ENCODE peak calls at places on chromosomes 7 and 10, in seven cellular contexts. One of them, this sample, is unnamed.

GRCh38 chr7:155947051-155947450 is 134.8 kb upstream of the SHH start:
- DNase-seq in activated CD8-positive, alpha-beta memory T cell treated with anti-CD3 and anti-CD28 coated beads for 24 hours: no peak
- DNase-seq in AG09319: no peak
- DNase-seq in Kasumi-1: no peak
- DNase-seq in EL: no peak
- DNase-seq in CD8-positive, alpha-beta memory T cell: no peak
- DNase-seq in CD4-positive, alpha-beta T cell: no peak
- DNase-seq in this sample: no peak

GRCh38 chr7:25068814-25069213 is 56.2 kb downstream of the CYCS start:
- DNase-seq in activated CD8-positive, alpha-beta memory T cell treated with anti-CD3 and anti-CD28 coated beads for 24 hours: no peak
- DNase-seq in AG09319: no peak
- DNase-seq in Kasumi-1: no peak
- DNase-seq in EL: peak; percentile 22
- DNase-seq in CD8-positive, alpha-beta memory T cell: no peak
- DNase-seq in CD4-positive, alpha-beta T cell: no peak
- DNase-seq in this sample: no peak

GRCh38 chr10:71748671-71749191 is 24.6 kb downstream of the VSIR start:
- DNase-seq in activated CD8-positive, alpha-beta memory T cell treated with anti-CD3 and anti-CD28 coated beads for 24 hours: peak; percentile 87
- DNase-seq in AG09319: no peak
- DNase-seq in Kasumi-1: peak; percentile 100
- DNase-seq in EL: no peak
- DNase-seq in CD8-positive, alpha-beta memory T cell: peak; percentile 83
- DNase-seq in CD4-positive, alpha-beta T cell: peak; percentile 67
- DNase-seq in this sample: no peak

GRCh38 chr10:35462491-35462934 is 126.2 kb downstream of the CCNY start:
- DNase-seq in activated CD8-positive, alpha-beta memory T cell treated with anti-CD3 and anti-CD28 coated beads for 24 hours: no peak
- DNase-seq in AG09319: no peak
- DNase-seq in Kasumi-1: peak; percentile 10
- DNase-seq in EL: no peak
- DNase-seq in CD8-positive, alpha-beta memory T cell: no peak
- DNase-seq in CD4-positive, alpha-beta T cell: no peak
- DNase-seq in this sample: no peak

GRCh38 chr10:28939352-28940157 is 262.2 kb downstream of the BAMBI start:
- DNase-seq in activated CD8-positive, alpha-beta memory T cell treated with anti-CD3 and anti-CD28 coated beads for 24 hours: no peak
- DNase-seq in AG09319: no peak
- DNase-seq in Kasumi-1: no peak
- DNase-seq in EL: peak; percentile 11
- DNase-seq in CD8-positive, alpha-beta memory T cell: no peak
- DNase-seq in CD4-positive, alpha-beta T cell: no peak
- DNase-seq in this sample: no peak

GRCh38 chr10:124903119-124903518 is 38.8 kb upstream of the ZRANB1 start:
- DNase-seq in activated CD8-positive, alpha-beta memory T cell treated with anti-CD3 and anti-CD28 coated beads for 24 hours: peak; percentile 15
- DNase-seq in AG09319: no peak
- DNase-seq in Kasumi-1: no peak
- DNase-seq in EL: no peak
- DNase-seq in CD8-positive, alpha-beta memory T cell: no peak
- DNase-seq in CD4-positive, alpha-beta T cell: no peak
- DNase-seq in this sample: no peak

GRCh38 chr7:150946826-150947750 is 31.0 kb downstream of the KCNH2 start:
- DNase-seq in activated CD8-positive, alpha-beta memory T cell treated with anti-CD3 and anti-CD28 coated beads for 24 hours: no peak
- DNase-seq in AG09319: no peak
- DNase-seq in Kasumi-1: no peak
- DNase-seq in EL: no peak
- DNase-seq in CD8-positive, alpha-beta memory T cell: no peak
- DNase-seq in CD4-positive, alpha-beta T cell: no peak
- DNase-seq in this sample: no peak

GRCh38 chr7:132485600-132486594 is 90.4 kb downstream of the PLXNA4 start:
- DNase-seq in activated CD8-positive, alpha-beta memory T cell treated with anti-CD3 and anti-CD28 coated beads for 24 hours: no peak
- DNase-seq in AG09319: no peak
- DNase-seq in Kasumi-1: no peak
- DNase-seq in EL: no peak
- DNase-seq in CD8-positive, alpha-beta memory T cell: peak; percentile 84
- DNase-seq in CD4-positive, alpha-beta T cell: peak; percentile 9
- DNase-seq in this sample: no peak

GRCh38 chr7:149322737-149323136 is 60.7 kb downstream of the ZNF783 start:
- DNase-seq in activated CD8-positive, alpha-beta memory T cell treated with anti-CD3 and anti-CD28 coated beads for 24 hours: no peak
- DNase-seq in AG09319: no peak
- DNase-seq in Kasumi-1: no peak
- DNase-seq in EL: no peak
- DNase-seq in CD8-positive, alpha-beta memory T cell: no peak
- DNase-seq in CD4-positive, alpha-beta T cell: no peak
- DNase-seq in this sample: no peak

GRCh38 chr10:125093199-125093841 is 67.0 kb downstream of the CTBP2 start:
- DNase-seq in activated CD8-positive, alpha-beta memory T cell treated with anti-CD3 and anti-CD28 coated beads for 24 hours: no peak
- DNase-seq in AG09319: peak; percentile 71
- DNase-seq in Kasumi-1: no peak
- DNase-seq in EL: peak; percentile 75
- DNase-seq in CD8-positive, alpha-beta memory T cell: no peak
- DNase-seq in CD4-positive, alpha-beta T cell: no peak
- DNase-seq in this sample: peak; percentile 12

GRCh38 chr7:90701771-90702170 is 105.7 kb downstream of the CDK14 start:
- DNase-seq in activated CD8-positive, alpha-beta memory T cell treated with anti-CD3 and anti-CD28 coated beads for 24 hours: no peak
- DNase-seq in AG09319: no peak
- DNase-seq in Kasumi-1: no peak
- DNase-seq in EL: no peak
- DNase-seq in CD8-positive, alpha-beta memory T cell: no peak
- DNase-seq in CD4-positive, alpha-beta T cell: no peak
- DNase-seq in this sample: no peak

GRCh38 chr10:43202224-43202656 is 64.0 kb downstream of the CSGALNACT2 start:
- DNase-seq in activated CD8-positive, alpha-beta memory T cell treated with anti-CD3 and anti-CD28 coated beads for 24 hours: peak; percentile 76
- DNase-seq in AG09319: no peak
- DNase-seq in Kasumi-1: peak; percentile 64
- DNase-seq in EL: no peak
- DNase-seq in CD8-positive, alpha-beta memory T cell: peak; percentile 31
- DNase-seq in CD4-positive, alpha-beta T cell: peak; percentile 36
- DNase-seq in this sample: peak; percentile 26

GRCh38 chr7:117444646-117445045 is 17.4 kb upstream of the ASZ1 start:
- DNase-seq in activated CD8-positive, alpha-beta memory T cell treated with anti-CD3 and anti-CD28 coated beads for 24 hours: no peak
- DNase-seq in AG09319: no peak
- DNase-seq in Kasumi-1: no peak
- DNase-seq in EL: no peak
- DNase-seq in CD8-positive, alpha-beta memory T cell: no peak
- DNase-seq in CD4-positive, alpha-beta T cell: no peak
- DNase-seq in this sample: no peak

GRCh38 chr10:118251791-118252190 is 90.3 kb downstream of the FAM204A start:
- DNase-seq in activated CD8-positive, alpha-beta memory T cell treated with anti-CD3 and anti-CD28 coated beads for 24 hours: no peak
- DNase-seq in AG09319: no peak
- DNase-seq in Kasumi-1: no peak
- DNase-seq in EL: no peak
- DNase-seq in CD8-positive, alpha-beta memory T cell: no peak
- DNase-seq in CD4-positive, alpha-beta T cell: no peak
- DNase-seq in this sample: no peak

GRCh38 chr10:5514226-5514881 is 10.4 kb upstream of the CALML3 start:
- DNase-seq in activated CD8-positive, alpha-beta memory T cell treated with anti-CD3 and anti-CD28 coated beads for 24 hours: no peak
- DNase-seq in AG09319: no peak
- DNase-seq in Kasumi-1: no peak
- DNase-seq in EL: no peak
- DNase-seq in CD8-positive, alpha-beta memory T cell: no peak
- DNase-seq in CD4-positive, alpha-beta T cell: no peak
- DNase-seq in this sample: no peak

GRCh38 chr10:77833225-77833624 is 93.3 kb downstream of the DLG5 start:
- DNase-seq in activated CD8-positive, alpha-beta memory T cell treated with anti-CD3 and anti-CD28 coated beads for 24 hours: no peak
- DNase-seq in AG09319: no peak
- DNase-seq in Kasumi-1: no peak
- DNase-seq in EL: no peak
- DNase-seq in CD8-positive, alpha-beta memory T cell: no peak
- DNase-seq in CD4-positive, alpha-beta T cell: no peak
- DNase-seq in this sample: no peak

GRCh38 chr7:140638311-140638791 is 2.3 kb downstream of the DENND2A start:
- DNase-seq in activated CD8-positive, alpha-beta memory T cell treated with anti-CD3 and anti-CD28 coated beads for 24 hours: no peak
- DNase-seq in AG09319: peak; percentile 75
- DNase-seq in Kasumi-1: no peak
- DNase-seq in EL: peak; percentile 49
- DNase-seq in CD8-positive, alpha-beta memory T cell: no peak
- DNase-seq in CD4-positive, alpha-beta T cell: no peak
- DNase-seq in this sample: no peak

GRCh38 chr10:97475936-97476594 is 22.2 kb downstream of the MMS19 start:
- DNase-seq in activated CD8-positive, alpha-beta memory T cell treated with anti-CD3 and anti-CD28 coated beads for 24 hours: peak; percentile 9
- DNase-seq in AG09319: no peak
- DNase-seq in Kasumi-1: peak; percentile 20
- DNase-seq in EL: no peak
- DNase-seq in CD8-positive, alpha-beta memory T cell: no peak
- DNase-seq in CD4-positive, alpha-beta T cell: no peak
- DNase-seq in this sample: no peak

GRCh38 chr7:19404912-19405329 is 259.7 kb upstream of the FERD3L start:
- DNase-seq in activated CD8-positive, alpha-beta memory T cell treated with anti-CD3 and anti-CD28 coated beads for 24 hours: no peak
- DNase-seq in AG09319: peak; percentile 89
- DNase-seq in Kasumi-1: peak; percentile 1
- DNase-seq in EL: peak; percentile 98
- DNase-seq in CD8-positive, alpha-beta memory T cell: no peak
- DNase-seq in CD4-positive, alpha-beta T cell: no peak
- DNase-seq in this sample: peak; percentile 89

GRCh38 chr7:132557489-132558044 is 18.7 kb downstream of the PLXNA4 start:
- DNase-seq in activated CD8-positive, alpha-beta memory T cell treated with anti-CD3 and anti-CD28 coated beads for 24 hours: no peak
- DNase-seq in AG09319: no peak
- DNase-seq in Kasumi-1: peak; percentile 47
- DNase-seq in EL: peak; percentile 32
- DNase-seq in CD8-positive, alpha-beta memory T cell: no peak
- DNase-seq in CD4-positive, alpha-beta T cell: no peak
- DNase-seq in this sample: no peak

GRCh38 chr7:136523581-136523980 is 344.9 kb upstream of the CHRM2 start:
- DNase-seq in activated CD8-positive, alpha-beta memory T cell treated with anti-CD3 and anti-CD28 coated beads for 24 hours: no peak
- DNase-seq in AG09319: no peak
- DNase-seq in Kasumi-1: no peak
- DNase-seq in EL: peak; percentile 77
- DNase-seq in CD8-positive, alpha-beta memory T cell: no peak
- DNase-seq in CD4-positive, alpha-beta T cell: no peak
- DNase-seq in this sample: no peak

GRCh38 chr10:33524966-33525365 is 190.5 kb upstream of the NRP1 start:
- DNase-seq in activated CD8-positive, alpha-beta memory T cell treated with anti-CD3 and anti-CD28 coated beads for 24 hours: no peak
- DNase-seq in AG09319: no peak
- DNase-seq in Kasumi-1: no peak
- DNase-seq in EL: no peak
- DNase-seq in CD8-positive, alpha-beta memory T cell: no peak
- DNase-seq in CD4-positive, alpha-beta T cell: no peak
- DNase-seq in this sample: no peak

GRCh38 chr7:55160539-55160938 is 141.7 kb downstream of the EGFR start:
- DNase-seq in activated CD8-positive, alpha-beta memory T cell treated with anti-CD3 and anti-CD28 coated beads for 24 hours: no peak
- DNase-seq in AG09319: no peak
- DNase-seq in Kasumi-1: no peak
- DNase-seq in EL: peak; percentile 77
- DNase-seq in CD8-positive, alpha-beta memory T cell: no peak
- DNase-seq in CD4-positive, alpha-beta T cell: no peak
- DNase-seq in this sample: no peak

GRCh38 chr7:116251675-116252074 is 41.3 kb downstream of the TES start:
- DNase-seq in activated CD8-positive, alpha-beta memory T cell treated with anti-CD3 and anti-CD28 coated beads for 24 hours: no peak
- DNase-seq in AG09319: no peak
- DNase-seq in Kasumi-1: no peak
- DNase-seq in EL: no peak
- DNase-seq in CD8-positive, alpha-beta memory T cell: no peak
- DNase-seq in CD4-positive, alpha-beta T cell: no peak
- DNase-seq in this sample: no peak

GRCh38 chr10:94002156-94002555 is 8.4 kb downstream of the PLCE1 start:
- DNase-seq in activated CD8-positive, alpha-beta memory T cell treated with anti-CD3 and anti-CD28 coated beads for 24 hours: no peak
- DNase-seq in AG09319: no peak
- DNase-seq in Kasumi-1: no peak
- DNase-seq in EL: no peak
- DNase-seq in CD8-positive, alpha-beta memory T cell: no peak
- DNase-seq in CD4-positive, alpha-beta T cell: no peak
- DNase-seq in this sample: no peak

GRCh38 chr7:108001759-108002725 is 919 bp downstream of the LAMB1 start:
- DNase-seq in activated CD8-positive, alpha-beta memory T cell treated with anti-CD3 and anti-CD28 coated beads for 24 hours: peak; percentile 59
- DNase-seq in AG09319: no peak
- DNase-seq in Kasumi-1: no peak
- DNase-seq in EL: peak; percentile 65
- DNase-seq in CD8-positive, alpha-beta memory T cell: no peak
- DNase-seq in CD4-positive, alpha-beta T cell: no peak
- DNase-seq in this sample: no peak

GRCh38 chr7:30743371-30744074 is 8.4 kb upstream of the INMT start:
- DNase-seq in activated CD8-positive, alpha-beta memory T cell treated with anti-CD3 and anti-CD28 coated beads for 24 hours: no peak
- DNase-seq in AG09319: no peak
- DNase-seq in Kasumi-1: no peak
- DNase-seq in EL: peak; percentile 29
- DNase-seq in CD8-positive, alpha-beta memory T cell: no peak
- DNase-seq in CD4-positive, alpha-beta T cell: no peak
- DNase-seq in this sample: no peak